ENCODE peak calls at places on chromosomes 12 and 14, in ten cellular contexts. X is kidney, J is left ventricle myocardium inferior, Y is HAP-1, N is psoas muscle, W is mammary epithelial cell, V is adipocyte, O is GM23248, S is tibial nerve, U is adrenal gland. G is an unnamed sample.

GRCh38 chr14:65940056-65940735 is 527.7 kb downstream of the FUT8 start:
- DNase-seq in X (no peak), J (no peak), Y (peak; percentile 67), N (no peak), W (no peak), V (no peak), O (peak; percentile 34), S (no peak), U (no peak), G (no peak)

GRCh38 chr14:37579250-37579649 is 15.8 kb downstream of the FOXA1 start:
- DNase-seq in X (no peak), J (no peak), Y (no peak), N (no peak), W (no peak), V (no peak), O (no peak), S (no peak), U (no peak), G (no peak)

GRCh38 chr14:69956970-69957369 is 77.8 kb downstream of the SMOC1 start:
- DNase-seq in X (no peak), J (no peak), Y (no peak), N (no peak), W (no peak), V (no peak), O (no peak), S (no peak), U (no peak), G (no peak)

GRCh38 chr12:92155733-92156132 is 10.1 kb upstream of the BTG1 start:
- DNase-seq in X (no peak), J (no peak), Y (no peak), N (no peak), W (no peak), V (no peak), O (no peak), S (no peak), U (no peak), G (no peak)

GRCh38 chr12:69252033-69252432 is 12.7 kb downstream of the CPSF6 start:
- DNase-seq in X (no peak), J (no peak), Y (peak; percentile 52), N (no peak), W (peak; percentile 12), V (peak; percentile 61), O (peak; percentile 51), S (no peak), U (no peak), G (no peak)

GRCh38 chr12:69653703-69654102 is 43.0 kb upstream of the LRRC10 start:
- DNase-seq in X (no peak), J (no peak), Y (no peak), N (no peak), W (peak; percentile 23), V (peak; percentile 38), O (peak; percentile 56), S (no peak), U (no peak), G (no peak)

GRCh38 chr14:49641697-49642129 is 6.7 kb upstream of the DNAAF2 start:
- DNase-seq in X (no peak), J (no peak), Y (no peak), N (no peak), W (no peak), V (no peak), O (no peak), S (no peak), U (no peak), G (no peak)

GRCh38 chr12:8948711-8949524 is 527 bp downstream of the M6PR start:
- DNase-seq in X (no peak), J (no peak), Y (no peak), N (no peak), W (peak; percentile 35), V (peak; percentile 69), O (peak; percentile 84), S (no peak), U (peak; percentile 24), G (no peak)

GRCh38 chr12:102430661-102431060 is 49.7 kb downstream of the IGF1 start:
- DNase-seq in X (no peak), J (no peak), Y (no peak), N (peak; percentile 56), W (no peak), V (peak; percentile 15), O (peak; percentile 59), S (no peak), U (no peak), G (no peak)

GRCh38 chr14:94047581-94047980 is 21.4 kb downstream of the OTUB2 start:
- DNase-seq in X (no peak), J (no peak), Y (no peak), N (peak; percentile 3), W (no peak), V (no peak), O (no peak), S (no peak), U (no peak), G (no peak)

GRCh38 chr12:13941258-13942249 is 39.8 kb downstream of the GRIN2B start:
- DNase-seq in X (no peak), J (no peak), Y (peak; percentile 48), N (no peak), W (peak; percentile 46), V (peak; percentile 0), O (peak; percentile 80), S (peak; percentile 13), U (peak; percentile 70), G (no peak)

GRCh38 chr12:4287325-4288290 is 14.0 kb downstream of the CCND2 start:
- DNase-seq in X (no peak), J (no peak), Y (no peak), N (no peak), W (peak; percentile 70), V (no peak), O (peak; percentile 35), S (no peak), U (peak; percentile 26), G (no peak)

GRCh38 chr12:112738531-112738930 is 53.0 kb upstream of the RPH3A start:
- DNase-seq in X (no peak), J (no peak), Y (no peak), N (no peak), W (no peak), V (peak; percentile 45), O (peak; percentile 4), S (no peak), U (no peak), G (no peak)

GRCh38 chr12:130281157-130281799 is 56.4 kb upstream of the PIWIL1 start:
- DNase-seq in X (no peak), J (no peak), Y (no peak), N (peak; percentile 69), W (no peak), V (no peak), O (peak; percentile 59), S (no peak), U (no peak), G (no peak)

GRCh38 chr14:88007608-88008007 is 2.7 kb downstream of the GPR65 start:
- DNase-seq in X (no peak), J (no peak), Y (no peak), N (no peak), W (no peak), V (no peak), O (no peak), S (no peak), U (no peak), G (no peak)

GRCh38 chr14:88005978-88006851 is 1.3 kb downstream of the GPR65 start:
- DNase-seq in X (no peak), J (no peak), Y (no peak), N (no peak), W (no peak), V (no peak), O (no peak), S (no peak), U (peak; percentile 25), G (no peak)

GRCh38 chr14:88004637-88005036 is 298 bp upstream of the GPR65 start:
- DNase-seq in X (no peak), J (no peak), Y (no peak), N (no peak), W (no peak), V (no peak), O (no peak), S (no peak), U (no peak), G (no peak)

GRCh38 chr14:88002421-88002820 is 2.5 kb upstream of the GPR65 start:
- DNase-seq in X (no peak), J (no peak), Y (no peak), N (no peak), W (no peak), V (no peak), O (no peak), S (no peak), U (no peak), G (no peak)

GRCh38 chr14:88005050-88005481 is at the start of gene GPR65:
- DNase-seq in X (no peak), J (no peak), Y (no peak), N (no peak), W (no peak), V (no peak), O (peak; percentile 24), S (no peak), U (no peak), G (no peak)
- H3K4me1 ChIP-seq in X (no peaks in the 10 kb centered on the region), J (no peaks in the 10 kb centered on the region), Y (no peaks in the 10 kb centered on the region), N (no peaks in the 10 kb centered on the region), W (no peaks in the 10 kb centered on the region), V (no peaks in the 10 kb centered on the region), O (no peaks in the 10 kb centered on the region), S (no peaks in the 10 kb centered on the region), U (no peaks in the 10 kb centered on the region), G (no peaks in the 10 kb centered on the region)

GRCh38 chr14:68164723-68165122 is 345.1 kb downstream of the RAD51B start:
- DNase-seq in X (no peak), J (no peak), Y (no peak), N (no peak), W (no peak), V (no peak), O (no peak), S (no peak), U (no peak), G (no peak)
- H3K4me1 ChIP-seq in X (no peaks in the 10 kb centered on the region), J (peaks cover 13% of the 10 kb centered on the region), Y (peaks cover 22% of the 10 kb centered on the region), N (peaks cover 16% of the 10 kb centered on the region), W (peaks cover 5% of the 10 kb centered on the region), V (peaks cover 23% of the 10 kb centered on the region), O (no peaks in the 10 kb centered on the region), S (no peaks in the 10 kb centered on the region), U (no peaks in the 10 kb centered on the region), G (peaks cover 3% of the 10 kb centered on the region)

GRCh38 chr12:6268484-6269157 is 41.9 kb upstream of the PLEKHG6 start:
- DNase-seq in X (peak; percentile 75), J (no peak), Y (no peak), N (no peak), W (no peak), V (peak; percentile 51), O (no peak), S (no peak), U (no peak), G (no peak)
- H3K4me1 ChIP-seq in X (peaks cover 31% of the 10 kb centered on the region), J (peaks cover 4% of the 10 kb centered on the region), Y (no peaks in the 10 kb centered on the region), N (peaks cover 4% of the 10 kb centered on the region), W (peaks cover 35% of the 10 kb centered on the region), V (peaks cover 1% of the 10 kb centered on the region), O (no peaks in the 10 kb centered on the region), S (no peaks in the 10 kb centered on the region), U (no peaks in the 10 kb centered on the region), G (peaks cover 24% of the 10 kb centered on the region)

DNA sequence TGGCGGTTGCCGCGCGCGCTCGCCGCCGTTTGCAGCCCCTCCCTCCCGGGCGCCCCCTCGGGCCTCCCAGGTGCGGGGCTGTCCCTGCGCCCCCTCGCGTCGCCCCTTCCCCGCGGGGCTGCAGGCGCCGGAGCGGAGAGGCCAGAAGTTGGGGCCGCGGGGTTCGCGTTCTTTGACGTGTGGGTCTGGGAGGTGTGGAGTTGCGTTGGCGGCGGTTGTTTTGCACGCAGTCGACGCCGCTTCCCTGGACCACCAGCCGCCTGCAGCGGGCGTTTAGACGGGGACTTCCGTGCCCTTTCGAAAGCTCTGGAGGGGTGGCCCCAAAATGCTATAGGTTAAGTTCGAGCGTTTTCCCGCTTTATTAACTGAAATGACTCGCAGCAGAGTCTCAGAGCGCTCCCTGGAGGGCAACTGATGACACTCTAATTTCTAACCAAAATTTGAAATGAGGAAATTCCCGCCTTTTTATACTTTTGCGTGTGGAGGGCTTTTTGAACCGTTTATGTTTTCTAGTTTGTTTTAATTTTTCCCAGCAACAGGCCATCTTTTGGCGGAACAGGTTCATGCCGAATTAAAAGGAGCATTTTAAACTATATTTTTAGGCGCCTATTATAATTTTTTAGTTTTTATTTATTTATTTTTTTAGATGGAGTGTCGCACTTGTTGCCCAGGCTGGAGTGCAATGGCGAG is 939 bp downstream of the TMPO start:
- DNase-seq in X (peak; percentile 84), J (peak; percentile 70), Y (peak; percentile 90), N (peak; percentile 67), W (peak; percentile 78), V (peak; percentile 95), O (peak; percentile 94), S (peak; percentile 67), U (peak; percentile 60), G (peak; percentile 82)
- H3K4me1 ChIP-seq in X (peaks cover 5% of the 10 kb centered on the region), J (peaks cover 52% of the 10 kb centered on the region), Y (peaks cover 30% of the 10 kb centered on the region), N (peaks cover 16% of the 10 kb centered on the region), W (no peaks in the 10 kb centered on the region), V (peaks cover 11% of the 10 kb centered on the region), O (peaks cover 10% of the 10 kb centered on the region), S (peaks cover 12% of the 10 kb centered on the region), U (peaks cover 8% of the 10 kb centered on the region), G (peaks cover 8% of the 10 kb centered on the region)

G was measured in RWPE2.